ENCODE peak calls at places on chromosomes 2 and 18, in seven cellular contexts. One of them, this sample, is unnamed.

GRCh38 chr2:205696541-205697441 is 14.5 kb downstream of the NRP2 start:
- DNase-seq in A549: peak
- DNase-seq in stomach: no peak
- DNase-seq in suprapubic skin: no peak
- DNase-seq in SK-N-SH: peak
- DNase-seq in tibial nerve: no peak
- DNase-seq in transverse colon: no peak
- DNase-seq in this sample: no peak

GRCh38 chr18:22391571-22392359 is 25.9 kb downstream of the CTAGE1 start:
- DNase-seq in A549: peak
- DNase-seq in stomach: no peak
- DNase-seq in suprapubic skin: no peak
- DNase-seq in SK-N-SH: peak
- DNase-seq in tibial nerve: no peak
- DNase-seq in transverse colon: peak
- DNase-seq in this sample: no peak

GRCh38 chr2:149134335-149134923 is 95.9 kb downstream of the LYPD6B start:
- DNase-seq in A549: no peak
- DNase-seq in stomach: no peak
- DNase-seq in suprapubic skin: no peak
- DNase-seq in SK-N-SH: peak
- DNase-seq in tibial nerve: no peak
- DNase-seq in transverse colon: no peak
- DNase-seq in this sample: peak

GRCh38 chr18:49018961-49019445 is 68.2 kb upstream of the SMAD7 start:
- DNase-seq in A549: no peak
- DNase-seq in stomach: peak
- DNase-seq in suprapubic skin: no peak
- DNase-seq in SK-N-SH: peak
- DNase-seq in tibial nerve: no peak
- DNase-seq in transverse colon: peak
- DNase-seq in this sample: no peak

GRCh38 chr2:199309973-199310372 is 147.8 kb downstream of the SATB2 start:
- DNase-seq in A549: no peak
- DNase-seq in stomach: no peak
- DNase-seq in suprapubic skin: no peak
- DNase-seq in SK-N-SH: no peak
- DNase-seq in tibial nerve: no peak
- DNase-seq in transverse colon: no peak
- DNase-seq in this sample: no peak

GRCh38 chr2:203498161-203498560 is 36.9 kb downstream of the RAPH1 start:
- DNase-seq in A549: peak
- DNase-seq in stomach: no peak
- DNase-seq in suprapubic skin: no peak
- DNase-seq in SK-N-SH: no peak
- DNase-seq in tibial nerve: no peak
- DNase-seq in transverse colon: no peak
- DNase-seq in this sample: no peak

GRCh38 chr2:127675335-127676261 is at the start of gene LIMS2:
- DNase-seq in A549: peak
- DNase-seq in stomach: peak
- DNase-seq in suprapubic skin: peak
- DNase-seq in SK-N-SH: peak
- DNase-seq in tibial nerve: no peak
- DNase-seq in transverse colon: no peak
- DNase-seq in this sample: no peak

GRCh38 chr2:217444932-217445331 is 557.9 kb downstream of the TNS1 start:
- DNase-seq in A549: no peak
- DNase-seq in stomach: no peak
- DNase-seq in suprapubic skin: no peak
- DNase-seq in SK-N-SH: no peak
- DNase-seq in tibial nerve: no peak
- DNase-seq in transverse colon: no peak
- DNase-seq in this sample: peak

GRCh38 chr2:44778221-44778654 is 163.3 kb upstream of the SIX3 start:
- DNase-seq in A549: no peak
- DNase-seq in stomach: no peak
- DNase-seq in suprapubic skin: no peak
- DNase-seq in SK-N-SH: no peak
- DNase-seq in tibial nerve: no peak
- DNase-seq in transverse colon: no peak
- DNase-seq in this sample: no peak

GRCh38 chr2:176891857-176892256 is 320.7 kb upstream of the HNRNPA3 start:
- DNase-seq in A549: no peak
- DNase-seq in stomach: no peak
- DNase-seq in suprapubic skin: no peak
- DNase-seq in SK-N-SH: no peak
- DNase-seq in tibial nerve: no peak
- DNase-seq in transverse colon: no peak
- DNase-seq in this sample: no peak

GRCh38 chr2:168120730-168121129 is 126.7 kb downstream of the STK39 start:
- DNase-seq in A549: no peak
- DNase-seq in stomach: no peak
- DNase-seq in suprapubic skin: no peak
- DNase-seq in SK-N-SH: no peak
- DNase-seq in tibial nerve: no peak
- DNase-seq in transverse colon: no peak
- DNase-seq in this sample: no peak

GRCh38 chr2:233098615-233099014 is 38.5 kb downstream of the INPP5D start:
- DNase-seq in A549: no peak
- DNase-seq in stomach: peak
- DNase-seq in suprapubic skin: no peak
- DNase-seq in SK-N-SH: peak
- DNase-seq in tibial nerve: no peak
- DNase-seq in transverse colon: no peak
- DNase-seq in this sample: no peak

GRCh38 chr2:74374509-74375205 is 5.5 kb downstream of the DCTN1 start:
- DNase-seq in A549: peak
- DNase-seq in stomach: peak
- DNase-seq in suprapubic skin: no peak
- DNase-seq in SK-N-SH: peak
- DNase-seq in tibial nerve: peak
- DNase-seq in transverse colon: peak
- DNase-seq in this sample: no peak
- TF ChIP-seq EP300 in A549: no peak
- TF ChIP-seq EP300 in stomach: no peak
- TF ChIP-seq EP300 in suprapubic skin: no peak
- TF ChIP-seq EP300 in SK-N-SH: no peak
- TF ChIP-seq EP300 in tibial nerve: peak
- TF ChIP-seq EP300 in transverse colon: no peak
- TF ChIP-seq EP300 in this sample: no peak

GRCh38 chr2:219350215-219350937 is 17.8 kb upstream of the RESP18 start:
- DNase-seq in A549: no peak
- DNase-seq in stomach: no peak
- DNase-seq in suprapubic skin: no peak
- DNase-seq in SK-N-SH: no peak
- DNase-seq in tibial nerve: no peak
- DNase-seq in transverse colon: no peak
- DNase-seq in this sample: no peak

GRCh38 chr2:219352448-219353023 is 20.0 kb upstream of the RESP18 start:
- DNase-seq in A549: peak
- DNase-seq in stomach: peak
- DNase-seq in suprapubic skin: peak
- DNase-seq in SK-N-SH: peak
- DNase-seq in tibial nerve: peak
- DNase-seq in transverse colon: peak
- DNase-seq in this sample: no peak

GRCh38 chr2:219354582-219354981 is 22.0 kb upstream of the RESP18 start:
- DNase-seq in A549: no peak
- DNase-seq in stomach: no peak
- DNase-seq in suprapubic skin: no peak
- DNase-seq in SK-N-SH: no peak
- DNase-seq in tibial nerve: no peak
- DNase-seq in transverse colon: no peak
- DNase-seq in this sample: no peak

GRCh38 chr2:219353129-219353528 is 20.6 kb upstream of the RESP18 start:
- DNase-seq in A549: no peak
- DNase-seq in stomach: no peak
- DNase-seq in suprapubic skin: no peak
- DNase-seq in SK-N-SH: no peak
- DNase-seq in tibial nerve: no peak
- DNase-seq in transverse colon: no peak
- DNase-seq in this sample: no peak

GRCh38 chr2:219350938-219351280 is 18.4 kb upstream of the RESP18 start:
- DNase-seq in A549: no peak
- DNase-seq in stomach: no peak
- DNase-seq in suprapubic skin: no peak
- DNase-seq in SK-N-SH: no peak
- DNase-seq in tibial nerve: no peak
- DNase-seq in transverse colon: no peak
- DNase-seq in this sample: no peak
- TF ChIP-seq EP300 in A549: no peak
- TF ChIP-seq EP300 in stomach: no peak
- TF ChIP-seq EP300 in suprapubic skin: no peak
- TF ChIP-seq EP300 in SK-N-SH: no peak
- TF ChIP-seq EP300 in tibial nerve: no peak
- TF ChIP-seq EP300 in transverse colon: no peak
- TF ChIP-seq EP300 in this sample: no peak

GRCh38 chr2:21072477-21073242 is 28.8 kb upstream of the APOB start:
- DNase-seq in A549: no peak
- DNase-seq in stomach: no peak
- DNase-seq in suprapubic skin: no peak
- DNase-seq in SK-N-SH: no peak
- DNase-seq in tibial nerve: no peak
- DNase-seq in transverse colon: no peak
- DNase-seq in this sample: no peak

GRCh38 chr2:21069746-21070145 is 25.9 kb upstream of the APOB start:
- DNase-seq in A549: no peak
- DNase-seq in stomach: no peak
- DNase-seq in suprapubic skin: no peak
- DNase-seq in SK-N-SH: no peak
- DNase-seq in tibial nerve: no peak
- DNase-seq in transverse colon: no peak
- DNase-seq in this sample: no peak

GRCh38 chr2:21067863-21068537 is 24.1 kb upstream of the APOB start:
- DNase-seq in A549: no peak
- DNase-seq in stomach: no peak
- DNase-seq in suprapubic skin: no peak
- DNase-seq in SK-N-SH: no peak
- DNase-seq in tibial nerve: no peak
- DNase-seq in transverse colon: no peak
- DNase-seq in this sample: no peak

GRCh38 chr2:21070322-21071257 is 26.7 kb upstream of the APOB start:
- DNase-seq in A549: no peak
- DNase-seq in stomach: no peak
- DNase-seq in suprapubic skin: no peak
- DNase-seq in SK-N-SH: peak
- DNase-seq in tibial nerve: no peak
- DNase-seq in transverse colon: no peak
- DNase-seq in this sample: no peak

GRCh38 chr2:21067125-21067524 is 23.3 kb upstream of the APOB start:
- DNase-seq in A549: no peak
- DNase-seq in stomach: no peak
- DNase-seq in suprapubic skin: no peak
- DNase-seq in SK-N-SH: no peak
- DNase-seq in tibial nerve: no peak
- DNase-seq in transverse colon: no peak
- DNase-seq in this sample: no peak
- TF ChIP-seq EP300 in A549: no peak
- TF ChIP-seq EP300 in stomach: no peak
- TF ChIP-seq EP300 in suprapubic skin: no peak
- TF ChIP-seq EP300 in SK-N-SH: no peak
- TF ChIP-seq EP300 in tibial nerve: no peak
- TF ChIP-seq EP300 in transverse colon: no peak
- TF ChIP-seq EP300 in this sample: no peak

GRCh38 chr2:219272995-219273394 is 6.2 kb upstream of the DNAJB2 start:
- DNase-seq in A549: peak
- DNase-seq in stomach: no peak
- DNase-seq in suprapubic skin: no peak
- DNase-seq in SK-N-SH: no peak
- DNase-seq in tibial nerve: no peak
- DNase-seq in transverse colon: no peak
- DNase-seq in this sample: no peak

GRCh38 chr2:219272351-219272750 is 6.8 kb upstream of the DNAJB2 start:
- DNase-seq in A549: peak
- DNase-seq in stomach: no peak
- DNase-seq in suprapubic skin: no peak
- DNase-seq in SK-N-SH: no peak
- DNase-seq in tibial nerve: no peak
- DNase-seq in transverse colon: no peak
- DNase-seq in this sample: no peak

GRCh38 chr2:219273887-219274391 is 5.2 kb upstream of the DNAJB2 start:
- DNase-seq in A549: peak
- DNase-seq in stomach: no peak
- DNase-seq in suprapubic skin: no peak
- DNase-seq in SK-N-SH: no peak
- DNase-seq in tibial nerve: no peak
- DNase-seq in transverse colon: no peak
- DNase-seq in this sample: no peak

GRCh38 chr2:219271021-219271420 is 8.1 kb upstream of the DNAJB2 start:
- DNase-seq in A549: no peak
- DNase-seq in stomach: no peak
- DNase-seq in suprapubic skin: no peak
- DNase-seq in SK-N-SH: no peak
- DNase-seq in tibial nerve: no peak
- DNase-seq in transverse colon: no peak
- DNase-seq in this sample: no peak

GRCh38 chr2:219274392-219274921 is 4.7 kb upstream of the DNAJB2 start:
- DNase-seq in A549: peak
- DNase-seq in stomach: no peak
- DNase-seq in suprapubic skin: no peak
- DNase-seq in SK-N-SH: no peak
- DNase-seq in tibial nerve: no peak
- DNase-seq in transverse colon: no peak
- DNase-seq in this sample: no peak
- TF ChIP-seq EP300 in A549: no peak
- TF ChIP-seq EP300 in stomach: no peak
- TF ChIP-seq EP300 in suprapubic skin: no peak
- TF ChIP-seq EP300 in SK-N-SH: no peak
- TF ChIP-seq EP300 in tibial nerve: no peak
- TF ChIP-seq EP300 in transverse colon: no peak
- TF ChIP-seq EP300 in this sample: no peak

DNA sequence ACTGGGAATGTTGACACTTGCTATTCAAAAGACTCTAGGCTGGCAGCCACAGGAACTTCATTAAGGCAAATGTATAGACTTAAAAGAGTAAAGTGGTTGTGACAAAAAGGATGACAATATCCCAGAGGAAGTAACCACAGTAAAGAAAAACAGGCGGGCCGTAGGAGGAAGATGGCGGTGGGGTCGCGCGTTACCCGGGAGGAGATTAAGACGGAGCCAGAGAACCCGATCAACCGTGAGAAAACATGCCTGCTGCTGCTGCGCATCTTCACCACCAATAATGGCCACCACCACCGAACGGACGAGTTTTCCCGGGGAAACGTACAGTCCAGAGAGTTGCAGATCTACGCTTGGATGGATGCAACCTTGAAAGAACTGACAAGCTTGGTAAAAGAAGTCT is 14.0 kb upstream of the NEUROD1 start:
- DNase-seq in A549: no peak
- DNase-seq in stomach: no peak
- DNase-seq in suprapubic skin: no peak
- DNase-seq in SK-N-SH: no peak
- DNase-seq in tibial nerve: no peak
- DNase-seq in transverse colon: no peak
- DNase-seq in this sample: no peak
- TF ChIP-seq EP300 in A549: no peak
- TF ChIP-seq EP300 in stomach: no peak
- TF ChIP-seq EP300 in suprapubic skin: no peak
- TF ChIP-seq EP300 in SK-N-SH: no peak
- TF ChIP-seq EP300 in tibial nerve: no peak
- TF ChIP-seq EP300 in transverse colon: no peak
- TF ChIP-seq EP300 in this sample: no peak

This sample was measured in esophagus muscularis mucosa.